ENCODE peak calls at places on chromosomes 6 and 20, in eight cellular contexts. G, W, I, A, R, P, V and D are unnamed samples.

GRCh38 chr6:136921521-136921935 is 573 bp upstream of the SLC35D3 start:
- DNase-seq in G (no peak), W (no peak), I (no peak), A (no peak), R (no peak), P (peak; percentile 25), V (no peak), D (no peak)

GRCh38 chr6:14671261-14671681 is 553.7 kb downstream of the CD83 start:
- DNase-seq in G (no peak), W (no peak), I (no peak), A (no peak), R (no peak), P (peak; percentile 89), V (no peak), D (no peak)

GRCh38 chr20:20638877-20639276 is 73.6 kb downstream of the RALGAPA2 start:
- DNase-seq in G (no peak), W (no peak), I (no peak), A (no peak), R (no peak), P (no peak), V (no peak), D (no peak)

GRCh38 chr6:34230653-34231351 is 5.9 kb upstream of the HMGA1 start:
- DNase-seq in G (peak; percentile 66), W (peak; percentile 27), I (no peak), A (no peak), R (no peak), P (no peak), V (no peak), D (no peak)

GRCh38 chr6:11284996-11285395 is 52.5 kb upstream of the NEDD9 start:
- DNase-seq in G (no peak), W (no peak), I (no peak), A (no peak), R (no peak), P (no peak), V (no peak), D (no peak)

GRCh38 chr6:69813508-69813907 is 16.7 kb upstream of the LMBRD1 start:
- DNase-seq in G (no peak), W (no peak), I (no peak), A (no peak), R (no peak), P (no peak), V (no peak), D (no peak)

GRCh38 chr6:35181313-35181932 is 32.3 kb upstream of the SCUBE3 start:
- DNase-seq in G (no peak), W (peak; percentile 46), I (no peak), A (no peak), R (no peak), P (no peak), V (no peak), D (no peak)

GRCh38 chr6:132107896-132108295 is 156.7 kb upstream of the CCN2 start:
- DNase-seq in G (no peak), W (no peak), I (no peak), A (no peak), R (no peak), P (no peak), V (no peak), D (no peak)

GRCh38 chr20:58482416-58482815 is 32.8 kb downstream of the APCDD1L start:
- DNase-seq in G (no peak), W (no peak), I (no peak), A (no peak), R (no peak), P (no peak), V (peak; percentile 32), D (no peak)

GRCh38 chr6:83096791-83097190 is 29.3 kb downstream of the DOP1A start:
- DNase-seq in G (no peak), W (no peak), I (no peak), A (no peak), R (no peak), P (no peak), V (peak; percentile 9), D (no peak)

GRCh38 chr20:32893878-32894483 is 35.3 kb downstream of the EFCAB8 start:
- DNase-seq in G (no peak), W (no peak), I (peak; percentile 57), A (no peak), R (no peak), P (no peak), V (peak; percentile 13), D (no peak)

GRCh38 chr20:57061058-57061900 is 205.2 kb downstream of the BMP7 start:
- DNase-seq in G (no peak), W (no peak), I (peak; percentile 47), A (peak; percentile 21), R (peak; percentile 72), P (no peak), V (peak; percentile 49), D (no peak)

GRCh38 chr6:74870403-74870802 is 335.4 kb downstream of the COL12A1 start:
- DNase-seq in G (no peak), W (no peak), I (peak; percentile 26), A (no peak), R (no peak), P (no peak), V (peak; percentile 49), D (no peak)
- TF ChIP-seq CTCF in G (no peak), W (no peak), I (no peak), A (no peak), R (no peak), P (no peak), V (peak; percentile 37), D (no peak)

GRCh38 chr6:170456334-170456733 is 96.8 kb downstream of the PSMB1 start:
- DNase-seq in G (peak; percentile 57), W (no peak), I (no peak), A (peak; percentile 59), R (no peak), P (no peak), V (no peak), D (no peak)
- H3K4me3 ChIP-seq in G (no peak overlapping the region), W (no peak overlapping the region), I (no peak overlapping the region), A (no peak overlapping the region), R (no peak overlapping the region), P (no peak overlapping the region), V (no peak overlapping the region), D (no peak overlapping the region)

GRCh38 chr6:32152414-32153251 is 894 bp upstream of the PRRT1 start:
- DNase-seq in G (no peak), W (no peak), I (no peak), A (no peak), R (peak; percentile 42), P (peak; percentile 56), V (peak; percentile 58), D (no peak)

GRCh38 chr6:32153252-32153834 is 598 bp upstream of the PPT2 start:
- DNase-seq in G (peak; percentile 79), W (peak; percentile 67), I (no peak), A (peak; percentile 76), R (peak; percentile 49), P (peak; percentile 75), V (peak; percentile 29), D (no peak)

GRCh38 chr6:32151885-32152311 is at the start of gene PRRT1:
- DNase-seq in G (no peak), W (no peak), I (no peak), A (no peak), R (peak; percentile 39), P (peak; percentile 60), V (no peak), D (no peak)

GRCh38 chr6:32154514-32155161 is 697 bp downstream of the PPT2 start:
- DNase-seq in G (peak; percentile 88), W (peak; percentile 70), I (peak; percentile 71), A (peak; percentile 74), R (peak; percentile 71), P (peak; percentile 76), V (peak; percentile 55), D (peak; percentile 42)

DNA sequence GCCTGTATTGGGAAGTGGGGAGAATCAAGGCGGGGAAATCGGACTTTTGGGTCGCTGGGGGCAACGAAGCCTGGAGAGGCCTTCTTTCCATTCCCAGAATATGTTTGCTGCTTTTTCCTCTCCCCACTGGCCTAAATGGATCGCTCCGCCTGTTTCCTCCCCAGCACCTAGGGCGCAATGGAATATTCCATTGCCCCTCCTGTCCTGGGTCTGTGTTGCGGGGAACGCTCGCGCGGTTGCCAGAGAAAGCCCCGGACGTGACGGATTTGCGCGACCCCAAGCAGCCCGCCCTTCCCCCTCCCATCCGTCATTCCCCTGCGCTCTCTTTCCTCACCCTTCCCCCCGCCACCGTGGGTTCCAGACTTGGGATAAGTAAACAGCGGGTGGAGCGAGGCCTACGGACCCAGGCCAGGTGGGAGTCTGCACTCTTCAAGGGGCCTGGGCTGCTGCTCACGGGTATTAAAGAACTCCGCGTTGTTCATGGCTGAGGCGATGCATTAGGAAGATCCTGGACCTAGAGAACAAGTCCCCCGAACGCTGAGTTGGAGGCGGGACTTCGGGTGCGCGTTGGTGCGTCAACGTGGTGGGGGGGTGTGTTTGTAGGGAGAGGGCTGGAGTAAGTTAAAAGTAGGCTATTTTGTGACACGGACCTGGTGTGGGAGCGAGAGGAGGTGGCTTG is at the start of gene PPT2:
- DNase-seq in G (peak; percentile 85), W (peak; percentile 81), I (peak; percentile 85), A (peak; percentile 83), R (peak; percentile 95), P (peak; percentile 94), V (peak; percentile 93), D (no peak)
- TF ChIP-seq CTCF in G (no peak), W (no peak), I (no peak), A (no peak), R (no peak), P (no peak), V (no peak), D (no peak)

GRCh38 chr20:17504326-17504897 is 26.8 kb downstream of the BFSP1 start:
- DNase-seq in G (peak; percentile 83), W (no peak), I (no peak), A (no peak), R (no peak), P (peak; percentile 42), V (no peak), D (no peak)
- H3K4me3 ChIP-seq in G (peak overlapping the region; percentile 54), W (peak overlapping the region; percentile 39), I (peak overlapping the region; percentile 15), A (peak overlapping the region; percentile 57), R (no peak overlapping the region), P (peak overlapping the region; percentile 42), V (peak overlapping the region; percentile 15), D (no peak overlapping the region)

GRCh38 chr6:141258516-141258915 is 874.2 kb upstream of the GJE1 start:
- DNase-seq in G (no peak), W (no peak), I (no peak), A (no peak), R (no peak), P (no peak), V (no peak), D (no peak)

GRCh38 chr6:141252828-141253608 is 879.7 kb upstream of the GJE1 start:
- DNase-seq in G (no peak), W (no peak), I (no peak), A (no peak), R (no peak), P (no peak), V (no peak), D (peak; percentile 40)

GRCh38 chr6:141259832-141260231 is 872.9 kb upstream of the GJE1 start:
- DNase-seq in G (no peak), W (no peak), I (no peak), A (no peak), R (no peak), P (no peak), V (no peak), D (no peak)

GRCh38 chr6:141254336-141254735 is 878.4 kb upstream of the GJE1 start:
- DNase-seq in G (no peak), W (no peak), I (no peak), A (no peak), R (no peak), P (no peak), V (no peak), D (no peak)
- TF ChIP-seq CTCF in G (no peak), W (no peak), I (no peak), A (no peak), R (no peak), P (no peak), V (no peak), D (no peak)